ENCODE peak calls at places on chromosomes 1 and 21, in five cellular contexts. W, I, G, N and Z are unnamed samples.
A peak's percentile ranks its signal among the peaks of the same experiment; 100 is the strongest.

GRCh38 chr1:151512801-151513625 is 1.8 kb downstream of the CGN start:
- DNase-seq in W (peak; percentile 86), I (no peak), G (peak; percentile 90), N (peak; percentile 89), Z (peak; percentile 80)

GRCh38 chr1:59638172-59638800 is 176.5 kb upstream of the HOOK1 start:
- DNase-seq in W (no peak), I (peak; percentile 80), G (no peak), N (peak; percentile 60), Z (no peak)

GRCh38 chr1:209703834-209704504 is 677 bp upstream of the HSD11B1 start:
- DNase-seq in W (no peak), I (no peak), G (no peak), N (no peak), Z (no peak)

GRCh38 chr1:174398246-174398645 is 49.5 kb upstream of the GPR52 start:
- DNase-seq in W (no peak), I (peak; percentile 96), G (no peak), N (no peak), Z (no peak)

GRCh38 chr1:160954158-160955104 is at the start of gene ITLN2:
- DNase-seq in W (no peak), I (peak; percentile 14), G (no peak), N (peak; percentile 41), Z (peak; percentile 20)

GRCh38 chr1:207172885-207173284 is 68.9 kb downstream of the C4BPA start:
- DNase-seq in W (no peak), I (no peak), G (no peak), N (no peak), Z (no peak)

GRCh38 chr1:232352956-232353355 is 277.0 kb downstream of the SIPA1L2 start:
- DNase-seq in W (no peak), I (no peak), G (no peak), N (no peak), Z (no peak)

GRCh38 chr1:65593516-65593915 is 173.0 kb downstream of the LEPR start:
- DNase-seq in W (no peak), I (no peak), G (no peak), N (no peak), Z (no peak)

GRCh38 chr1:47940321-47940720 is 56.9 kb downstream of the TRABD2B start:
- DNase-seq in W (no peak), I (no peak), G (no peak), N (no peak), Z (no peak)

GRCh38 chr1:221801773-221802516 is 60.1 kb upstream of the DUSP10 start:
- DNase-seq in W (no peak), I (peak; percentile 89), G (no peak), N (no peak), Z (no peak)

GRCh38 chr1:210250665-210250997 is 18.0 kb downstream of the SERTAD4 start:
- DNase-seq in W (no peak), I (no peak), G (peak; percentile 25), N (no peak), Z (no peak)

GRCh38 chr1:117189726-117190125 is 21.0 kb downstream of the VTCN1 start:
- DNase-seq in W (no peak), I (no peak), G (no peak), N (no peak), Z (no peak)

GRCh38 chr1:47262787-47263413 is 30.9 kb upstream of the TAL1 start:
- DNase-seq in W (no peak), I (peak; percentile 38), G (peak; percentile 21), N (peak; percentile 60), Z (peak; percentile 66)

GRCh38 chr1:192633533-192634258 is 2.3 kb upstream of the RGS13 start:
- DNase-seq in W (no peak), I (peak; percentile 47), G (no peak), N (no peak), Z (no peak)

GRCh38 chr1:184755226-184756065 is 788 bp upstream of the EDEM3 start:
- DNase-seq in W (no peak), I (no peak), G (no peak), N (no peak), Z (peak; percentile 22)

GRCh38 chr1:46166521-46167462 is 8.1 kb upstream of the TSPAN1 start:
- DNase-seq in W (no peak), I (no peak), G (no peak), N (no peak), Z (no peak)

GRCh38 chr21:31132574-31133242 is 94.4 kb upstream of the KRTAP19-8 start:
- DNase-seq in W (no peak), I (peak; percentile 12), G (no peak), N (no peak), Z (peak; percentile 35)

GRCh38 chr1:113479713-113480676 is 89.7 kb downstream of the MAGI3 start:
- DNase-seq in W (no peak), I (no peak), G (no peak), N (no peak), Z (no peak)

GRCh38 chr21:19855522-19855921 is 1142.7 kb upstream of the NCAM2 start:
- DNase-seq in W (no peak), I (no peak), G (no peak), N (no peak), Z (no peak)

GRCh38 chr1:34975312-34975711 is 9.8 kb downstream of the TMEM35B start:
- DNase-seq in W (no peak), I (peak; percentile 12), G (no peak), N (no peak), Z (no peak)

GRCh38 chr1:169367686-169368405 is at the start of the genes BLZF1 and NME7:
- DNase-seq in W (peak; percentile 96), I (peak; percentile 96), G (peak; percentile 96), N (peak; percentile 96), Z (peak; percentile 99)
- TF ChIP-seq POLR2A in W (no peak), I (peak; percentile 81), G (peak; percentile 31), N (no peak), Z (peak; percentile 47)

GRCh38 chr1:157968951-157969350 is 24.5 kb upstream of the KIRREL1 start:
- DNase-seq in W (no peak), I (peak; percentile 95), G (no peak), N (no peak), Z (no peak)

GRCh38 chr1:157971723-157972122 is 21.7 kb upstream of the KIRREL1 start:
- DNase-seq in W (no peak), I (no peak), G (no peak), N (no peak), Z (no peak)

GRCh38 chr1:157967205-157967604 is 26.2 kb upstream of the KIRREL1 start:
- DNase-seq in W (no peak), I (no peak), G (no peak), N (no peak), Z (no peak)

GRCh38 chr1:157968503-157968902 is 24.9 kb upstream of the KIRREL1 start:
- DNase-seq in W (no peak), I (peak; percentile 85), G (no peak), N (no peak), Z (no peak)

DNA sequence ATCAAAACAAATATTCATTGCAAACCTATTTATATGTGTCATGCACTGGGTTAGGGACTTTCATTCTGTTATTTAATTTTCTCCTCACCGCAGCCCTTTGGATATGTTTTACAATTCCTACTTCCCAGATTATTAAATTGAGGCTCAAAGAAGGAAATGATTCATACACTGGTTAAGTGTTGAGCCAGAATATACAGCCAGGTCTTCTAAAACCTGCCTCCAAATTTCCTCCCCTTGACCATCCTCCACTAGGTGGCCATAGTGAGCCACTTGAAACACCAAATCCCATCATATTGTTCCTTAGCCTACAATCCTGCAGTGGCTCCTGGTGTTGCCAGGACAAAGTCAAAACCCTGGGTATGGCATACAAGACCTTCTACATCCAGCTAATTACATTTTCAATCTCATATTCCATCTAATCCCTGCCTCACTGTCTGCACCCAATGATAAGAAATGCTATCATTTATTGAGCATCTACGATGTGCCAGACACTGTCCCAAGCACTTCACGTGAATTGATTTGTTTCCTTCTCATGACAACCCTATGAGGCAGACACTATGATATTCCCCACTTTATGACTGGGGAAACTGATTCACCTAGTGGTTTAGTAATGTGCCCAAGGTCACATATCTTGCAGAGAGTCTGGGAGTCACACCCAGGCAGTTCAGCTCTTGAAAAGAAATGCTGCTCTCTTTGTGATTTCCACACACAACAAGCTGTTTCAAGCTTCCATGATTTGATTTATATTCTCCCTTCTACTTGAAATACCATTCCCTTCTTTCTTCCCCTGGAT is 23.6 kb upstream of the KIRREL1 start:
- DNase-seq in W (no peak), I (peak; percentile 88), G (no peak), N (peak; percentile 41), Z (no peak)
- TF ChIP-seq CTCF in W (peak; percentile 51), I (peak; percentile 93), G (peak; percentile 33), N (peak; percentile 57), Z (peak; percentile 82)

DNA sequence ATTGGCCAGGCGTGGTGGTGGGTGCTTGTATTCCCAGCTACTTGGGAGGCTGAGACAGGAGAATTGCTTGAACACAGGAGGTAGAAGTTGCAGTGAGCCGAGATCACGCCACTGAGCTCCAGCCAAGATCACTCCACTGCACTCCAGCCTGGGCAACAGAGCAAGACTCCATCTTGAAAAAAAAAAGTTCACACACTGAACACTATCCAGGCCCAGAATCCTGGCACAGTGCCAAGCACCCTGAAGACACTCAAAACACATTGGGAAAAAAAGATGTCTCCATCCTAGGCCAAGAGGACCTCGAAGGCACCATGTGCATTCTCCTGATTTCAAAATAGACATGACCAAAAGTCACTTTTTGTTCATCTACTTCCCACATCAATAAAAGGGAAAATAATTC is 38.7 kb downstream of the SLC9A1 start:
- DNase-seq in W (no peak), I (no peak), G (no peak), N (no peak), Z (no peak)
- TF ChIP-seq POLR2A in W (no peak), I (no peak), G (no peak), N (no peak), Z (no peak)

DNA sequence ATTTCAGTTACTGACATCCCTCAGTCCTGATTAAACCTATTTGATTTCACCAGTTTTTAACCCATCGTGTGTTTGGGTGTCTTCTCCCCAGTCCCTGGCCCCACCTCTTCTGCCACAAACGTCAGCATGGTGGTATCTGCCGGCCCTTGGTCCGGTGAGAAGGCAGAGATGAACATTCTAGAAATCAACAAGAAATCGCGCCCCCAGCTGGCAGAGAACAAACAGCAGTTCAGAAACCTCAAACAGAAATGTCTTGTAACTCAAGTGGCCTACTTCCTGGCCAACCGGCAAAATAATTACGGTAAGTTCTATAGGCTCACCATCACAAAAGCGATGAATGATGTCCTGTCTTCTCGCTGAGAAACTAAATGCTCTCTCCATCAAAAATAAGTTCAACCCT is 28.7 kb downstream of the NBPF3 start:
- DNase-seq in W (no peak), I (peak; percentile 37), G (no peak), N (no peak), Z (no peak)
- TF ChIP-seq CTCF in W (no peak), I (peak; percentile 51), G (no peak), N (no peak), Z (peak; percentile 16)

GRCh38 chr1:165418195-165418594 is 26.7 kb downstream of the RXRG start:
- DNase-seq in W (no peak), I (no peak), G (no peak), N (no peak), Z (no peak)
- TF ChIP-seq POLR2A in W (no peak), I (no peak), G (no peak), N (no peak), Z (no peak)

GRCh38 chr1:215682232-215682631 is 115.1 kb downstream of the KCTD3 start:
- DNase-seq in W (no peak), I (peak; percentile 33), G (no peak), N (no peak), Z (no peak)
- TF ChIP-seq CTCF in W (no peak), I (peak; percentile 45), G (peak; percentile 11), N (peak; percentile 54), Z (no peak)